ENCODE peak calls at places on chromosomes 7 and 10, in four cellular contexts. U, N, J and X are unnamed samples. For H3K4me1, the result is how much of the 10 kb centered on the place peaks cover.

GRCh38 chr7:133705596-133705995 is 421.5 kb upstream of the LRGUK start:
- DNase-seq in U (no peak), N (no peak), J (peak), X (peak)

GRCh38 chr7:151890355-151891004 is 13.6 kb upstream of the PRKAG2 start:
- DNase-seq in U (no peak), N (no peak), J (no peak), X (no peak)

GRCh38 chr10:112966191-112966855 is 16.3 kb downstream of the TCF7L2 start:
- DNase-seq in U (no peak), N (no peak), J (no peak), X (no peak)

GRCh38 chr10:18650618-18651017 is 769 bp downstream of the NSUN6 start:
- DNase-seq in U (no peak), N (no peak), J (no peak), X (no peak)

GRCh38 chr10:102620615-102621417 is 23.5 kb upstream of the TRIM8 start:
- DNase-seq in U (peak), N (no peak), J (no peak), X (no peak)

GRCh38 chr10:88881335-88881734 is 1.3 kb downstream of the STAMBPL1 start:
- DNase-seq in U (peak), N (no peak), J (no peak), X (no peak)

GRCh38 chr10:125122566-125122965 is 37.8 kb downstream of the CTBP2 start:
- DNase-seq in U (no peak), N (no peak), J (no peak), X (no peak)

GRCh38 chr10:112949128-112949823 is 771 bp upstream of the TCF7L2 start:
- DNase-seq in U (peak), N (no peak), J (no peak), X (no peak)

GRCh38 chr10:80192553-80192952 is 12.8 kb downstream of the ANXA11 start:
- DNase-seq in U (no peak), N (no peak), J (no peak), X (no peak)
- H3K4me1 ChIP-seq in U (under half), N (under half), J (under half), X (under half)

GRCh38 chr10:117163061-117163953 is 25.2 kb upstream of the VAX1 start:
- DNase-seq in U (no peak), N (no peak), J (no peak), X (no peak)
- TF ChIP-seq CTCF in U (no peak), N (no peak), J (no peak), X (no peak)

GRCh38 chr7:824664-825063 is 7.6 kb upstream of the SUN1 start:
- DNase-seq in U (no peak), N (no peak), J (no peak), X (no peak)
- H3K4me1 ChIP-seq in U (under half), N (under half), J (under half), X (under half)

GRCh38 chr7:142030294-142030693 is 34.6 kb downstream of the MGAM start:
- DNase-seq in U (no peak), N (no peak), J (peak), X (peak)

GRCh38 chr7:142025896-142026295 is 30.2 kb downstream of the MGAM start:
- DNase-seq in U (no peak), N (no peak), J (peak), X (peak)

DNA sequence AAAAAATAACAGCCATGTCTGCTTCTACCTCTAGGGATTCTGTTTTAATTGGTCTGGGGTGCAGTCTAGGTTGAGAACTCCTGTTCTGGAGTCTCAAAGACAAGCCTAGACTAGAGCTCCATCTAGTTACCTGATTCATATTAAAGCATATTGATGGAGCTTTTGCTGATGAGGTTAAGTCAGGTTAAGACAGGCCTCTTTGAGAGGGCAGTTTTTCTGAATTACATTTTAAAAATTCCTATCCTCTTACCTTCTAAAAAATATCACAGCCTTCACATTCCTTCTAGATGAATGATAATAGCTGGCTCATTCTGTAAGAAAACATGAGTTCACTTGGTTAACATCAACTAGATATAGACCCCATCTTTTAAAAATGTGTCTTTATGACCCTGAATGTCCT is 28.9 kb downstream of the MGAM start:
- DNase-seq in U (no peak), N (no peak), J (peak), X (peak)
- TF ChIP-seq CTCF in U (no peak), N (no peak), J (peak), X (peak)